ENCODE peak calls at places on chromosomes 13 and 19, in eight cellular contexts. N, X, O, R, I, C, T and E are unnamed samples. For H3K9me3 and H3K4me1, the result is how much of the 10 kb centered on the place peaks cover.

GRCh38 chr13:45385912-45386311 is 32.3 kb downstream of the SLC25A30 start:
- DNase-seq in N (no peak), X (no peak), O (no peak), R (no peak), I (no peak), C (no peak), T (no peak), E (no peak)

GRCh38 chr13:77697208-77698103 is at the start of gene SLAIN1:
- DNase-seq in N (peak), X (peak), O (peak), R (peak), I (peak), C (peak), T (peak), E (peak)

GRCh38 chr13:43848250-43848649 is 31.3 kb downstream of the CCDC122 start:
- DNase-seq in N (no peak), X (no peak), O (no peak), R (peak), I (no peak), C (no peak), T (no peak), E (no peak)

GRCh38 chr13:111431241-111431640 is 110.8 kb downstream of the TEX29 start:
- DNase-seq in N (no peak), X (no peak), O (no peak), R (no peak), I (no peak), C (no peak), T (no peak), E (no peak)

GRCh38 chr13:89066868-89067466 is 1395.8 kb downstream of the SLITRK5 start:
- DNase-seq in N (no peak), X (no peak), O (no peak), R (peak), I (peak), C (peak), T (no peak), E (no peak)

GRCh38 chr19:18417250-18418033 is 1.8 kb upstream of the SSBP4 start:
- DNase-seq in N (peak), X (peak), O (no peak), R (peak), I (peak), C (peak), T (peak), E (no peak)

GRCh38 chr13:48782429-48782840 is 128.7 kb downstream of the CYSLTR2 start:
- DNase-seq in N (peak), X (no peak), O (no peak), R (peak), I (no peak), C (no peak), T (no peak), E (no peak)

GRCh38 chr19:44653977-44654784 is 10.5 kb downstream of the PVR start:
- DNase-seq in N (peak), X (peak), O (peak), R (peak), I (peak), C (peak), T (peak), E (peak)

GRCh38 chr19:459724-460511 is 915 bp downstream of the SHC2 start:
- DNase-seq in N (peak), X (no peak), O (peak), R (peak), I (peak), C (peak), T (no peak), E (no peak)

GRCh38 chr13:26946675-26947342 is 186.2 kb upstream of the GPR12 start:
- DNase-seq in N (no peak), X (no peak), O (no peak), R (peak), I (peak), C (no peak), T (no peak), E (no peak)

GRCh38 chr13:40927929-40928328 is 91.2 kb downstream of the ELF1 start:
- DNase-seq in N (no peak), X (no peak), O (no peak), R (no peak), I (no peak), C (no peak), T (no peak), E (no peak)

GRCh38 chr19:29191005-29191404 is 21.9 kb downstream of the UQCRFS1 start:
- DNase-seq in N (no peak), X (no peak), O (no peak), R (no peak), I (no peak), C (no peak), T (no peak), E (no peak)

GRCh38 chr19:43781630-43782310 is 997 bp upstream of the KCNN4 start:
- DNase-seq in N (no peak), X (no peak), O (no peak), R (no peak), I (no peak), C (no peak), T (no peak), E (no peak)

GRCh38 chr13:34038326-34039068 is 220.5 kb downstream of the RFC3 start:
- DNase-seq in N (no peak), X (no peak), O (no peak), R (no peak), I (no peak), C (no peak), T (no peak), E (no peak)

GRCh38 chr19:10740798-10741197 is 22.9 kb downstream of the DNM2 start:
- DNase-seq in N (no peak), X (no peak), O (no peak), R (no peak), I (no peak), C (no peak), T (no peak), E (no peak)

GRCh38 chr13:74032325-74032724 is 101.9 kb downstream of the KLF12 start:
- DNase-seq in N (no peak), X (no peak), O (no peak), R (no peak), I (no peak), C (no peak), T (no peak), E (no peak)

GRCh38 chr13:36847541-36848045 is 28.6 kb downstream of the RFXAP start:
- DNase-seq in N (no peak), X (no peak), O (no peak), R (no peak), I (no peak), C (no peak), T (no peak), E (no peak)

GRCh38 chr19:5451494-5451893 is 3.7 kb upstream of the ZNRF4 start:
- DNase-seq in N (no peak), X (no peak), O (no peak), R (no peak), I (no peak), C (no peak), T (no peak), E (no peak)

GRCh38 chr13:53276265-53276664 is 247.7 kb downstream of the OLFM4 start:
- DNase-seq in N (no peak), X (no peak), O (no peak), R (no peak), I (no peak), C (no peak), T (no peak), E (no peak)

GRCh38 chr13:99464441-99464949 is 36.8 kb upstream of the TM9SF2 start:
- DNase-seq in N (no peak), X (no peak), O (peak), R (no peak), I (no peak), C (no peak), T (no peak), E (no peak)

GRCh38 chr19:12647490-12648071 is 19.0 kb downstream of the MAN2B1 start:
- DNase-seq in N (peak), X (peak), O (no peak), R (no peak), I (peak), C (peak), T (no peak), E (no peak)

GRCh38 chr13:46641274-46642081 is 88.5 kb downstream of the LRCH1 start:
- DNase-seq in N (no peak), X (no peak), O (no peak), R (no peak), I (no peak), C (no peak), T (no peak), E (no peak)

GRCh38 chr13:94079876-94080275 is 399.6 kb downstream of the DCT start:
- DNase-seq in N (no peak), X (no peak), O (no peak), R (no peak), I (peak), C (no peak), T (no peak), E (no peak)

GRCh38 chr19:16473875-16474397 is 2.2 kb upstream of the EPS15L1 start:
- DNase-seq in N (no peak), X (no peak), O (no peak), R (no peak), I (peak), C (no peak), T (no peak), E (no peak)

GRCh38 chr13:51359352-51359751 is 19.9 kb downstream of the SERPINE3 start:
- DNase-seq in N (no peak), X (no peak), O (no peak), R (no peak), I (no peak), C (no peak), T (no peak), E (no peak)

GRCh38 chr19:8486661-8487136 is 15.7 kb downstream of the PRAM1 start:
- DNase-seq in N (no peak), X (no peak), O (no peak), R (no peak), I (no peak), C (no peak), T (no peak), E (no peak)

GRCh38 chr13:113408562-113408961 is 44.6 kb upstream of the GRTP1 start:
- DNase-seq in N (peak), X (no peak), O (no peak), R (no peak), I (no peak), C (no peak), T (no peak), E (no peak)

GRCh38 chr13:40667622-40667978 is 1.2 kb upstream of the FOXO1 start:
- DNase-seq in N (no peak), X (no peak), O (no peak), R (no peak), I (no peak), C (peak), T (peak), E (no peak)

GRCh38 chr19:46726551-46726950 is 9.6 kb upstream of the PRKD2 start:
- DNase-seq in N (no peak), X (no peak), O (no peak), R (no peak), I (no peak), C (no peak), T (no peak), E (no peak)

GRCh38 chr13:77042566-77043177 is 15.7 kb upstream of the FBXL3 start:
- DNase-seq in N (no peak), X (no peak), O (no peak), R (no peak), I (no peak), C (no peak), T (no peak), E (no peak)

GRCh38 chr19:1950640-1951039 is 9.7 kb downstream of the CSNK1G2 start:
- DNase-seq in N (no peak), X (no peak), O (no peak), R (no peak), I (no peak), C (no peak), T (no peak), E (no peak)

GRCh38 chr19:1948676-1949075 is 7.7 kb downstream of the CSNK1G2 start:
- DNase-seq in N (no peak), X (no peak), O (no peak), R (no peak), I (no peak), C (no peak), T (no peak), E (no peak)

GRCh38 chr19:1947651-1948209 is 6.8 kb downstream of the CSNK1G2 start:
- DNase-seq in N (no peak), X (no peak), O (no peak), R (no peak), I (no peak), C (no peak), T (no peak), E (no peak)

GRCh38 chr19:1952635-1953034 is 11.7 kb downstream of the CSNK1G2 start:
- DNase-seq in N (no peak), X (no peak), O (no peak), R (no peak), I (no peak), C (no peak), T (no peak), E (no peak)

DNA sequence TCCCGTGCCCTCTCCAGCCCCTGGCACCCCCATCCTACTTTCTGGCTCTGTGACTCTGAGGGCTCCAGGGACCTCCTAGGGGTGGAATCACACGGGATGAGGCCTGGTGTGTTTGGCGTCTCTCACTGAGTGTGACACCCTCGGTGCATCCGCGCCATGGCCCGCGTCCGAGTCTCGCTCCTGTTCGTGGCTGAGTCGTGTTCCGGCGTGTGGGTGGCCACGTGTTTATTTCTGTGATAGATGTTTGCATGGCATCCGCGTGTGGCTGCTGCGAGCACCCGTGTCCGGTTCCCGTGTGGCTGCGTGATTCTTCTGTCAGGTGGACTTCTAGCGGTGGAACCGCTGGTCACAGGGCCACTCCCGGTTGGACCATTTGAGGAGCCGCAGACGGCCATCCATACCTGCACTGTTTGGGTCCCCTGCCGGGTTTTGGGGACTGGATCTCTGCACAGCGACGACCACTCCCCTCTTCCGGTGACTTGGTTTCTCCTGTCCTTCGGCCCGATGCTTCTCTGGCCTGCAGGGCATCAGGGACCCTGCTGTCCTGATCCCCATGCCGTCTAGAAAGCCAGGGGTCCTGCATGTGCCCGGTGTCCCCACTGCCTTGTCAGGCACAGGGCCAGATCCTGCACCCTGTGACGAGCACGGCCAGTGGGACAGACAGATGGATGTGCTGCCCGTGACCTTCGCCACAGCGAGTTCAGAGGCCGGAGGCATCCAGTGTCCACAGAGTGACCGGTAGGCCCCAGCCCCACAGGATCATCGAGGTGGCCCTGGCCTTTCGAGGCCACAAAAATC is 8.5 kb downstream of the CSNK1G2 start:
- DNase-seq in N (no peak), X (no peak), O (no peak), R (no peak), I (no peak), C (no peak), T (no peak), E (no peak)
- H3K9me3 ChIP-seq in N (under half), X (under half), O (under half), R (under half), I (under half), C (under half), T (under half), E (under half)

GRCh38 chr13:109776575-109776974 is 9.8 kb downstream of the IRS2 start:
- DNase-seq in N (no peak), X (no peak), O (no peak), R (no peak), I (no peak), C (no peak), T (no peak), E (no peak)
- H3K4me1 ChIP-seq in N (under half), X (half or more), O (under half), R (half or more), I (under half), C (under half), T (half or more), E (under half)

GRCh38 chr19:36573020-36573947 is at the start of gene ZNF529:
- DNase-seq in N (peak), X (peak), O (peak), R (peak), I (peak), C (peak), T (peak), E (peak)

GRCh38 chr19:36577271-36577996 is 4.3 kb upstream of the ZNF529 start:
- DNase-seq in N (no peak), X (no peak), O (no peak), R (no peak), I (no peak), C (no peak), T (no peak), E (no peak)

GRCh38 chr19:36574762-36575161 is 1.7 kb upstream of the ZNF529 start:
- DNase-seq in N (no peak), X (no peak), O (no peak), R (no peak), I (no peak), C (no peak), T (no peak), E (no peak)

GRCh38 chr19:36572593-36573019 is 486 bp downstream of the ZNF529 start:
- DNase-seq in N (no peak), X (no peak), O (no peak), R (no peak), I (no peak), C (no peak), T (no peak), E (no peak)

GRCh38 chr19:36573948-36574726 is 1.0 kb upstream of the ZNF529 start:
- DNase-seq in N (no peak), X (no peak), O (no peak), R (no peak), I (no peak), C (no peak), T (no peak), E (no peak)
- H3K9me3 ChIP-seq in N (under half), X (under half), O (under half), R (half or more), I (under half), C (under half), T (under half), E (under half)

GRCh38 chr19:31330761-31331160 is 18.5 kb downstream of the TSHZ3 start:
- DNase-seq in N (no peak), X (no peak), O (no peak), R (no peak), I (no peak), C (no peak), T (no peak), E (no peak)
- H3K4me1 ChIP-seq in N (under half), X (under half), O (under half), R (under half), I (under half), C (under half), T (under half), E (under half)